ENCODE peak calls at places on chromosome 11, in four cellular contexts. P, G, K and Q are unnamed samples.

GRCh38 chr11:33861366-33861765 is 30.5 kb downstream of the LMO2 start:
- DNase-seq in P (no peak), G (no peak), K (no peak), Q (no peak)

GRCh38 chr11:126355926-126356897 is 726 bp downstream of the ST3GAL4 start:
- DNase-seq in P (peak), G (no peak), K (peak), Q (peak)

GRCh38 chr11:34203377-34203801 is 98.0 kb downstream of the NAT10 start:
- DNase-seq in P (no peak), G (no peak), K (peak), Q (no peak)

GRCh38 chr11:19872526-19873135 is 160.0 kb downstream of the NAV2 start:
- DNase-seq in P (peak), G (no peak), K (no peak), Q (no peak)

GRCh38 chr11:105189586-105189985 is 50.0 kb upstream of the CARD18 start:
- DNase-seq in P (no peak), G (no peak), K (no peak), Q (no peak)

GRCh38 chr11:67113231-67113721 is 5.8 kb upstream of the KDM2A start:
- DNase-seq in P (no peak), G (peak), K (no peak), Q (no peak)

GRCh38 chr11:128502736-128503135 is 84.6 kb downstream of the ETS1 start:
- DNase-seq in P (no peak), G (no peak), K (no peak), Q (no peak)

GRCh38 chr11:58292017-58292416 is 24.0 kb upstream of the OR10W1 start:
- DNase-seq in P (no peak), G (no peak), K (no peak), Q (no peak)

GRCh38 chr11:76194872-76195668 is 11.2 kb downstream of the WNT11 start:
- DNase-seq in P (no peak), G (no peak), K (no peak), Q (no peak)

GRCh38 chr11:26276798-26277424 is 55.0 kb upstream of the ANO3 start:
- DNase-seq in P (peak), G (no peak), K (peak), Q (peak)

DNA sequence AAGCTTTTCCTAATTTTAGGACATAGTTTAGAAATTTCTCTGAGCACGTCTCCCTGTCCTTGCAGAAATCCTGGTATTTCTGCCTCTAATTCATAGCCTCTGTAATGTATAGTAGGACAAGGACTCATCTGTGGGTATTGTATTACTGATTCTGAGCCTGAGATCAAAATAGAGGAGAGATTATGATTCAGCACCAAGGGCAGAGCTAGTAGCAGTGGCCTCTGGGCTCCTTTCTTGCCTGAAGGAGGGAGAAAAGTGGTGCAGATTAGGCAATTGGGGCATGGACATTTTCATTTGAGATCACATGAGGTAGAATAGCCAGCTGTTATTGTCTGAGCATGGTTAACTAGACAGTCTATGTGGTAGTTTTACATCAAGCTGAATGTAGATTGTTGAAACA is 2.8 kb downstream of the MADD start:
- DNase-seq in P (no peak), G (no peak), K (no peak), Q (no peak)
- TF ChIP-seq CBX5 in P (no peak), G (no peak), K (no peak), Q (no peak)

GRCh38 chr11:11728371-11728770 is 106.6 kb upstream of the GALNT18 start:
- DNase-seq in P (no peak), G (no peak), K (no peak), Q (no peak)

GRCh38 chr11:11733246-11733763 is 108.5 kb upstream of the USP47 start:
- DNase-seq in P (no peak), G (no peak), K (no peak), Q (no peak)

GRCh38 chr11:11731311-11732083 is 109.7 kb upstream of the GALNT18 start:
- DNase-seq in P (no peak), G (no peak), K (no peak), Q (no peak)

GRCh38 chr11:11735586-11735985 is 106.2 kb upstream of the USP47 start:
- DNase-seq in P (no peak), G (no peak), K (no peak), Q (no peak)

GRCh38 chr11:11732116-11732515 is 109.7 kb upstream of the USP47 start:
- DNase-seq in P (no peak), G (no peak), K (no peak), Q (no peak)
- TF ChIP-seq CBX5 in P (no peak), G (no peak), K (no peak), Q (no peak)

DNA sequence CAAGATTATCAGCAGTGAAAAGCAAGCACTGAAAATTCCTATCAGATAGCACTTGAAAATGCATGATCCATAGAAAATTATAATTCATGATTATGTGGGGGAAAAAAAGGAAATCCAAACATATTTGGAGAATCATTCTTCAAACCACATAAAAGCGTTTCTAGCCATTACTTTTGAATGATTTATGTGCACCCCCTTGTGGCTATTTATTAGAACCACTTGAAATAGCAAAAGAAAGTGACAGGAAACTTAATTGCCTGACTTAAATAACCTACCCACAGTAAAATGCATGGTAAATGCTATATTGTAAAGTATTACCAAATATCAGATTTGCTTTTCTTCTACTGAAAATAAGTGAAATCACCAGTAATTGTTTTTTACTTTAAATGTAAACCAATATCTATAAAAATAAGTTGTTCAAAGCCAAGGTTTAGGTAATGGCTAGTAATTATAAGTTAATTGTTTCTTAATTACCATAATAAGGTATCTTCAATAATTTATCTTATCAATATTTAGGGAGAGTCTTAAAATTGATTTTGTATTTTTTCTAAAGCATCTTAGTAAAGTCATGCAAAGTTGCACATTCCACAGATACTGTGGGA is 168.5 kb downstream of the ARHGAP42 start:
- DNase-seq in P (no peak), G (no peak), K (peak), Q (peak)
- TF ChIP-seq CBX5 in P (no peak), G (no peak), K (no peak), Q (no peak)

DNA sequence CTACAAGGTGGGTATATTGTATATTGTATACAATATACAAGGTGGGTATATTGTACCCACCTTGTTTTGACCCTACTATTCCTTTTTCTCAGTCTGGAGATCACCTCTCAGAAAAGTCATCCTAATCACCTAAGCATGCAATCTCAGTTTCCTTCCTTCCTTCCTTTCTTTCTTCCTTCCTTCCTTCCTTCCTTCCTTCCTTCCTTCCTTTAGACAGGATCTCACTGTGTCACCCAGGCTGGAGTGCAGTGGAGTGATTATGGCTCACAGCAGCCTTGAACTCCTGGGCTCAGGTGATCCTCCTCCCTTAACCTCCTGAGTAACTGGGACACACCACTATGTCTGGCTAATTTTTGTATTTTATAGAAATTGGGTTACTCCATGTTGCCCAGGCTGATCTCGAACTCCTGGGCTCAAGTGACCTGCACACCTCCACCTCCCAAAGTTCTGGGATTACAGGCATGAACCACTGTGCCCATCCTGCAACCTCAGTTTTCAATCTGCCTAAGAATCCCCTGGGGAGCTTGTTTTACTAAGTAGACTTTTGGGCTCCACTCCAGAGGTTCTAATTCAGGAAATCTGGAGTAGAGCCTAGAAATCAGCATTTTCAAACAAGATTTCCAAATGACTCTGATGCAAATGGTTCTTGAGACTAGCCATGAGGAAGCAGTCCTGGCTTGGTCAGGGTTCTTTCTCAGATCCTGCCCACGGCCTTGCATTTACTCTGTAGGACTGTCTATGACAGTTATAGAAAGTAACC is 1.4 kb upstream of the KCNE3 start:
- DNase-seq in P (no peak), G (no peak), K (no peak), Q (no peak)
- TF ChIP-seq CBX5 in P (no peak), G (no peak), K (no peak), Q (no peak)

DNA sequence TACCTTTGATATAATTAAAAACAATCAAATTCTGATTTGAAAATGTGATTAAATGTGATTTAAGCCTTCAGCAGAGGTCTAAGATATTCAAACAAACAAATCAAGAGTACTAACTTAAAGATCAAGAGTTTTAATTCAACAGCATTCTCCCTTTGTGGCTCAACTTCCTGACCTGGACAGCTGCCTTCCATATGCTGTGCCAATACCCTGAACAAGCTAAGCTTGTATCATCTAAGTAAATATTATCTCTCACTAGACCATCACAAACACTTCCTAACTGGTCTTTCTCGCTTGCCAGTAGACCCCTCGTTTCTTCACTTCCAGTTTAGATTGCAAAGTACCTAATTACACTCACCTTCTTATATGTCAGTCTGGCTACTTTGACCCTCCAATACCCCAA is 35.9 kb upstream of the P4HA3 start:
- DNase-seq in P (no peak), G (no peak), K (peak), Q (no peak)
- TF ChIP-seq CBX5 in P (no peak), G (no peak), K (no peak), Q (no peak)

DNA sequence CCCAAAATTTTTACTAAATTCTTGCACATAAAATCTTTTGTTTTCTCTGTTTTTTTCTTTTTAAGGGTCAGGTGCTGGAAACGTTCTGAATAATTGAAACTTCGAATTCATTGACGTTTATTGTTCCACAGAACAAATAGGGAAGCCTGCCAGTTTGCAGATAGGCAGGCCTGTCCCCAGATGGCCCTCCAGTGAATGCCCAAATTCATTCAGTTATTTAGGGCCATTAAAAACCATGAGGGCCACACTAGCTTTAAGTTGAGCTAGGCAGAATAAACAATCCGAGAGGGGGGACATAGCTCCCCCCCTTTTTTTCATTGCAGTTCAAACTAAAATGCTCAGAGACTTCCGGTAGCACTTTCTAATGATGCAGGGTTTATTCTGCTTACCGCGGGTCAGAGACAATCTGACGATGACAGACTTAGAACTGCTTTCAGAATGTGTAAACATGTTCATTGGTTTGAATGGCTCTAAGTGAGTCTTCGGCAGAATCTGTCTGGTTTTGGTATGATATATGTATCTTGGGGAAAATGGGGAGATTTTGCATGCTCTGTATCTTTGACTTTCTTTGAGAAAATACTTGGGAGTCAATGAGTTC is 72.0 kb downstream of the ZBTB16 start:
- DNase-seq in P (no peak), G (no peak), K (no peak), Q (no peak)
- TF ChIP-seq CBX5 in P (no peak), G (no peak), K (no peak), Q (no peak)

DNA sequence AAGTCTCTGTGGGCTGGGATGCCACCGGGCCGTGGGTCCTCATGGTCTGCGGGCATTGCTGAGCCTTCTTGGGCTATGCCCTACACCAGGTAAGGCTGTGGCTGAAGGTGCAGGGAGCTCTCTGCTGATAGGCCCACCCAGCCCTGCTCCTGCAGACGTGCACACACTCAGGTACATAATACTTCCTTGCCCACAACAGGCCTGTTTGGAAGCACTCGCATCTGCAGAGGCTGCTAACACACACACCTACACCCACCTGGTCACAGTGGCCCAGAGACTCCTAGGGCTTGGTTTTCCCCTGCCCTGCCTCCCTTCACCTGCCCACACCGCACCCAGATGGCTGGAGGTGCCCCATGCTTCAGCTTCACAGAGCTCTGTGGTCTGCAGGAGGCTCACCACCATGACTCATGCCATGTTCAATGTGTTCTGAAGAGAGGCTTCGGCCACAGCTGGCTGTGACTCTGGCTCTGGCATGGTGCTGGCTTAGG is 72.8 kb upstream of the KCNQ1OT1 start:
- DNase-seq in P (no peak), G (no peak), K (no peak), Q (no peak)
- TF ChIP-seq CBX5 in P (no peak), G (no peak), K (no peak), Q (no peak)